ENCODE peak calls at places on chromosomes 16 and 17, in four cellular contexts. One of them, this sample, is unnamed. For H3K27me3, the result is how much of the 10 kb centered on the place peaks cover.

GRCh38 chr16:67034478-67034877 is 5.5 kb downstream of the CBFB start:
- DNase-seq in CD4-positive, CD25-positive, alpha-beta regulatory T cell: no peak
- DNase-seq in heart left ventricle: no peak
- DNase-seq in heart right ventricle: no peak
- DNase-seq in this sample: no peak

GRCh38 chr16:1752853-1753252 is 18.5 kb downstream of the NME3 start:
- DNase-seq in heart right ventricle: no peak
- DNase-seq in CD4-positive, CD25-positive, alpha-beta regulatory T cell: no peak
- DNase-seq in heart left ventricle: no peak
- DNase-seq in this sample: no peak

GRCh38 chr17:17021194-17021863 is 20.9 kb upstream of the MPRIP start:
- DNase-seq in heart left ventricle: peak
- DNase-seq in CD4-positive, CD25-positive, alpha-beta regulatory T cell: no peak
- DNase-seq in heart right ventricle: peak
- DNase-seq in this sample: peak

GRCh38 chr17:412211-413015 is 59.8 kb upstream of the RPH3AL start:
- DNase-seq in heart right ventricle: peak
- DNase-seq in heart left ventricle: peak
- DNase-seq in CD4-positive, CD25-positive, alpha-beta regulatory T cell: peak
- DNase-seq in this sample: no peak

GRCh38 chr17:20235747-20236146 is 226.6 kb downstream of the SPECC1 start:
- DNase-seq in heart left ventricle: no peak
- DNase-seq in heart right ventricle: no peak
- DNase-seq in CD4-positive, CD25-positive, alpha-beta regulatory T cell: no peak
- DNase-seq in this sample: no peak

GRCh38 chr17:43572368-43572980 is 26.3 kb upstream of the ETV4 start:
- DNase-seq in heart left ventricle: no peak
- DNase-seq in heart right ventricle: no peak
- DNase-seq in CD4-positive, CD25-positive, alpha-beta regulatory T cell: no peak
- DNase-seq in this sample: no peak

GRCh38 chr17:50668838-50669581 is 34.3 kb downstream of the ABCC3 start:
- DNase-seq in heart left ventricle: no peak
- DNase-seq in heart right ventricle: no peak
- DNase-seq in CD4-positive, CD25-positive, alpha-beta regulatory T cell: no peak
- DNase-seq in this sample: no peak

GRCh38 chr17:68346448-68346847 is 55.2 kb downstream of the ARSG start:
- DNase-seq in CD4-positive, CD25-positive, alpha-beta regulatory T cell: peak
- DNase-seq in heart left ventricle: peak
- DNase-seq in heart right ventricle: no peak
- DNase-seq in this sample: peak

GRCh38 chr17:20083460-20083859 is 74.3 kb downstream of the SPECC1 start:
- DNase-seq in heart left ventricle: no peak
- DNase-seq in heart right ventricle: no peak
- DNase-seq in CD4-positive, CD25-positive, alpha-beta regulatory T cell: no peak
- DNase-seq in this sample: no peak

GRCh38 chr16:9033125-9033830 is 58.2 kb upstream of the HAPSTR1 start:
- DNase-seq in heart left ventricle: no peak
- DNase-seq in heart right ventricle: no peak
- DNase-seq in CD4-positive, CD25-positive, alpha-beta regulatory T cell: no peak
- DNase-seq in this sample: no peak

GRCh38 chr17:45223541-45224528 is 2.1 kb downstream of the FMNL1 start:
- DNase-seq in heart right ventricle: no peak
- DNase-seq in CD4-positive, CD25-positive, alpha-beta regulatory T cell: no peak
- DNase-seq in heart left ventricle: no peak
- DNase-seq in this sample: no peak

GRCh38 chr16:12617401-12617819 is 186.3 kb downstream of the CPPED1 start:
- DNase-seq in heart right ventricle: no peak
- DNase-seq in heart left ventricle: no peak
- DNase-seq in CD4-positive, CD25-positive, alpha-beta regulatory T cell: no peak
- DNase-seq in this sample: no peak

GRCh38 chr17:79073016-79073705 is 1.5 kb upstream of the ENGASE start:
- DNase-seq in CD4-positive, CD25-positive, alpha-beta regulatory T cell: no peak
- DNase-seq in heart left ventricle: no peak
- DNase-seq in heart right ventricle: no peak
- DNase-seq in this sample: no peak

GRCh38 chr16:3467920-3468319 is 24.4 kb downstream of the NAA60 start:
- DNase-seq in CD4-positive, CD25-positive, alpha-beta regulatory T cell: no peak
- DNase-seq in heart left ventricle: no peak
- DNase-seq in heart right ventricle: no peak
- DNase-seq in this sample: no peak

GRCh38 chr17:16419929-16420271 is 4.5 kb downstream of the TRPV2 start:
- DNase-seq in heart right ventricle: no peak
- DNase-seq in CD4-positive, CD25-positive, alpha-beta regulatory T cell: no peak
- DNase-seq in heart left ventricle: no peak
- DNase-seq in this sample: no peak

GRCh38 chr16:83187404-83187803 is 560.6 kb downstream of the CDH13 start:
- DNase-seq in CD4-positive, CD25-positive, alpha-beta regulatory T cell: no peak
- DNase-seq in heart right ventricle: no peak
- DNase-seq in heart left ventricle: no peak
- DNase-seq in this sample: no peak

GRCh38 chr16:64977211-64977920 is 144.5 kb downstream of the CDH11 start:
- DNase-seq in heart right ventricle: no peak
- DNase-seq in CD4-positive, CD25-positive, alpha-beta regulatory T cell: no peak
- DNase-seq in heart left ventricle: no peak
- DNase-seq in this sample: no peak

GRCh38 chr16:50709061-50709695 is 15.8 kb downstream of the NOD2 start:
- DNase-seq in heart right ventricle: peak
- DNase-seq in heart left ventricle: peak
- DNase-seq in CD4-positive, CD25-positive, alpha-beta regulatory T cell: no peak
- DNase-seq in this sample: no peak

GRCh38 chr17:79349506-79350400 is 261.1 kb downstream of the RBFOX3 start:
- DNase-seq in CD4-positive, CD25-positive, alpha-beta regulatory T cell: no peak
- DNase-seq in heart left ventricle: no peak
- DNase-seq in heart right ventricle: no peak
- DNase-seq in this sample: no peak

GRCh38 chr16:30535106-30535776 is 583 bp upstream of the ZNF747 start:
- DNase-seq in heart left ventricle: no peak
- DNase-seq in CD4-positive, CD25-positive, alpha-beta regulatory T cell: no peak
- DNase-seq in heart right ventricle: no peak
- DNase-seq in this sample: no peak

GRCh38 chr16:31487720-31488629 is 5.1 kb downstream of the SLC5A2 start:
- DNase-seq in heart right ventricle: no peak
- DNase-seq in CD4-positive, CD25-positive, alpha-beta regulatory T cell: peak
- DNase-seq in heart left ventricle: no peak
- DNase-seq in this sample: peak

GRCh38 chr17:44922746-44923470 is 7.6 kb upstream of the GFAP start:
- DNase-seq in heart left ventricle: no peak
- DNase-seq in heart right ventricle: no peak
- DNase-seq in CD4-positive, CD25-positive, alpha-beta regulatory T cell: no peak
- DNase-seq in this sample: no peak

GRCh38 chr17:66829386-66829864 is 5.5 kb upstream of the CACNG5 start:
- DNase-seq in heart left ventricle: peak
- DNase-seq in CD4-positive, CD25-positive, alpha-beta regulatory T cell: peak
- DNase-seq in heart right ventricle: peak
- DNase-seq in this sample: no peak

GRCh38 chr17:3845361-3845753 is 689 bp downstream of the NCBP3 start:
- DNase-seq in heart left ventricle: no peak
- DNase-seq in CD4-positive, CD25-positive, alpha-beta regulatory T cell: peak
- DNase-seq in heart right ventricle: no peak
- DNase-seq in this sample: no peak

GRCh38 chr17:57708401-57708800 is 36.7 kb downstream of the CCDC182 start:
- DNase-seq in CD4-positive, CD25-positive, alpha-beta regulatory T cell: no peak
- DNase-seq in heart right ventricle: peak
- DNase-seq in heart left ventricle: no peak
- DNase-seq in this sample: no peak
- H3K27me3 ChIP-seq in CD4-positive, CD25-positive, alpha-beta regulatory T cell: under half
- H3K27me3 ChIP-seq in heart right ventricle: under half
- H3K27me3 ChIP-seq in heart left ventricle: under half
- H3K27me3 ChIP-seq in this sample: under half

GRCh38 chr17:39652635-39653315 is 12.4 kb upstream of the TCAP start:
- DNase-seq in heart left ventricle: no peak
- DNase-seq in heart right ventricle: no peak
- DNase-seq in CD4-positive, CD25-positive, alpha-beta regulatory T cell: no peak
- DNase-seq in this sample: no peak
- H3K4me3 ChIP-seq in heart left ventricle: no peak
- H3K4me3 ChIP-seq in heart right ventricle: no peak
- H3K4me3 ChIP-seq in CD4-positive, CD25-positive, alpha-beta regulatory T cell: no peak
- H3K4me3 ChIP-seq in this sample: no peak

GRCh38 chr16:70650216-70650615 is 3.9 kb downstream of the IL34 start:
- DNase-seq in heart right ventricle: no peak
- DNase-seq in heart left ventricle: no peak
- DNase-seq in CD4-positive, CD25-positive, alpha-beta regulatory T cell: no peak
- DNase-seq in this sample: no peak

GRCh38 chr16:70648606-70649005 is 2.2 kb downstream of the IL34 start:
- DNase-seq in heart right ventricle: no peak
- DNase-seq in CD4-positive, CD25-positive, alpha-beta regulatory T cell: no peak
- DNase-seq in heart left ventricle: no peak
- DNase-seq in this sample: no peak

GRCh38 chr16:70651524-70651923 is 5.2 kb downstream of the IL34 start:
- DNase-seq in heart right ventricle: no peak
- DNase-seq in heart left ventricle: no peak
- DNase-seq in CD4-positive, CD25-positive, alpha-beta regulatory T cell: no peak
- DNase-seq in this sample: no peak

GRCh38 chr16:70647461-70648359 is 1.4 kb downstream of the IL34 start:
- DNase-seq in heart right ventricle: no peak
- DNase-seq in heart left ventricle: no peak
- DNase-seq in CD4-positive, CD25-positive, alpha-beta regulatory T cell: no peak
- DNase-seq in this sample: no peak

DNA sequence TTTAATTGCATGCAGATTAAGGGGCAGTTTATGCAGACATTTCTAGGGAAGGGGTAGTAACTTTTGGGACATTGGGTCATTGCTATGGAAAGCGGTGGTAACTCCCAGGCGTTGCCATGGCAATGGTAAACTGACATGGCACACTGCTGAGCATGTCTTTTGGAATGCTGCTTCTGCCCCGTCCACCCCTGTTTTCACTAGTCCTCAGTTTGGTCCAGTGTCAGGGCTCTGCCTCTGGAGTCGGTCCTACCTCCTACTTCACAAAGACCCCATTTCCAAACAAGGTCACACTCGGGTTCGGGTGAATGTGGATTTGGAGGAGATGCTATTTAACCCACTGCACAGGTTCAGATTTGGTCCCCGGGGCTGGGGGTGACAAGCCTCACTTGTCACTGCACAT is 2.9 kb downstream of the IL34 start:
- DNase-seq in CD4-positive, CD25-positive, alpha-beta regulatory T cell: no peak
- DNase-seq in heart left ventricle: no peak
- DNase-seq in heart right ventricle: no peak
- DNase-seq in this sample: no peak
- H3K27me3 ChIP-seq in CD4-positive, CD25-positive, alpha-beta regulatory T cell: under half
- H3K27me3 ChIP-seq in heart left ventricle: under half
- H3K27me3 ChIP-seq in heart right ventricle: under half
- H3K27me3 ChIP-seq in this sample: under half

GRCh38 chr17:70608193-70608592 is 438.9 kb downstream of the KCNJ2 start:
- DNase-seq in heart left ventricle: no peak
- DNase-seq in CD4-positive, CD25-positive, alpha-beta regulatory T cell: no peak
- DNase-seq in heart right ventricle: no peak
- DNase-seq in this sample: no peak
- H3K4me3 ChIP-seq in heart left ventricle: no peak
- H3K4me3 ChIP-seq in CD4-positive, CD25-positive, alpha-beta regulatory T cell: no peak
- H3K4me3 ChIP-seq in heart right ventricle: no peak
- H3K4me3 ChIP-seq in this sample: no peak

GRCh38 chr17:35447494-35447893 is 1.1 kb downstream of the SLFN13 start:
- DNase-seq in heart left ventricle: no peak
- DNase-seq in CD4-positive, CD25-positive, alpha-beta regulatory T cell: no peak
- DNase-seq in heart right ventricle: peak
- DNase-seq in this sample: no peak
- H3K27me3 ChIP-seq in heart left ventricle: under half
- H3K27me3 ChIP-seq in CD4-positive, CD25-positive, alpha-beta regulatory T cell: under half
- H3K27me3 ChIP-seq in heart right ventricle: half or more
- H3K27me3 ChIP-seq in this sample: half or more

DNA sequence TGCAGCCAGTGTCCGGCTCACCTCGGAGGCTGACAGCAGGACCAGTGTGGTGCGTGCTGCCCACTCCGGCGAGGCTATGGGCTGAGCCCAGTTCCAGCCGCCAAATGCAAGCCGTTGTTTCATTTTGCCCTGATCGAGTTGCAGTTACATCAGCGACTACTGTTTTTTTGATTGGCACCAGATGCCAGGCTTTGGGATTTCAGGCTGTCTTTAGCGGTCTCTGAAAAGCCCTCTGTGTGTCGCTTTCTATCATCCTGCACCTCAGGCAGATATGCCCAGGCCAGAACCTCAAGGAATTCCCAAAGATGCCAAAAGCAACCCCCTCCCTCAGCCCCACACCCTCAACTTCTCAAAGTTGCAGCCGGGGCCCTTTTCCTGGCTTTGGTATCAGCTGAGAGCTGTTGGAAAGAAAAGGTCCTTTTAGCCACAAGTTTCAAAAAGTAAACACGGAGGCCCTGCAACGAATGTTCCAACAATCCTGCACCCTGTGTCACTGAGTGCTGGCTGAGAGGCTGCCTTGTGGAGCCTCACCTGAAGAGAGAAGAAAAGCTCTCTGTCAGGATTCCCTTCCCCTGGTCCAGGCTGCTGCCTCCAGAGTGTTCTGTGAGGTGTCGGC is 58.9 kb downstream of the WWP2 start:
- DNase-seq in CD4-positive, CD25-positive, alpha-beta regulatory T cell: no peak
- DNase-seq in heart right ventricle: no peak
- DNase-seq in heart left ventricle: no peak
- DNase-seq in this sample: no peak
- H3K4me3 ChIP-seq in CD4-positive, CD25-positive, alpha-beta regulatory T cell: no peak
- H3K4me3 ChIP-seq in heart right ventricle: no peak
- H3K4me3 ChIP-seq in heart left ventricle: no peak
- H3K4me3 ChIP-seq in this sample: no peak